ENCODE peak calls at places on chromosomes 16 and 17, in nine cellular contexts. S is Ammon's horn; A is HEK293T; I is BE2C; X is fibroblast of mammary gland; D is T-cell; B is stimulated activated CD8-positive, alpha-beta memory T cell treated with anti-CD3 and anti-CD28 coated beads, Interleukin-12 subunit alpha, Interleukin-12 subunit beta, amount 100 ng/mL, for 1 hour; U is NCI-H1930; W is germinal center. C is an unnamed sample.

GRCh38 chr17:1645207-1646171 is at the start of gene SCARF1:
- DNase-seq in S (peak; percentile 47), A (no peak), I (no peak), X (no peak), D (no peak), B (no peak), U (no peak), W (no peak), C (peak; percentile 80)

GRCh38 chr17:9566067-9566466 is 9.6 kb downstream of the STX8 start:
- DNase-seq in S (peak; percentile 16), A (no peak), I (no peak), X (no peak), D (no peak), B (no peak), U (peak; percentile 17), W (no peak), C (no peak)

GRCh38 chr17:62965149-62965648 is 836 bp upstream of the TANC2 start:
- DNase-seq in S (peak; percentile 5), A (peak; percentile 21), I (no peak), X (peak; percentile 63), D (peak; percentile 39), B (peak; percentile 4), U (no peak), W (no peak), C (no peak)

GRCh38 chr16:4487955-4488481 is 11.8 kb downstream of the HMOX2 start:
- DNase-seq in S (no peak), A (no peak), I (no peak), X (peak; percentile 69), D (no peak), B (no peak), U (no peak), W (no peak), C (no peak)

GRCh38 chr17:64535357-64535756 is 28.6 kb downstream of the CEP95 start:
- DNase-seq in S (no peak), A (no peak), I (no peak), X (no peak), D (no peak), B (no peak), U (no peak), W (no peak), C (no peak)

GRCh38 chr17:69997332-69997731 is 77.7 kb upstream of the KCNJ16 start:
- DNase-seq in S (no peak), A (no peak), I (no peak), X (peak; percentile 22), D (no peak), B (no peak), U (no peak), W (no peak), C (no peak)

GRCh38 chr17:21538615-21539014 is 153.7 kb upstream of the KCNJ18 start:
- DNase-seq in S (no peak), A (no peak), I (no peak), X (no peak), D (no peak), B (no peak), U (no peak), W (no peak), C (no peak)

GRCh38 chr16:85819245-85819644 is 19.8 kb downstream of the COX4I1 start:
- DNase-seq in S (peak; percentile 71), A (peak; percentile 85), I (peak; percentile 86), X (peak; percentile 77), D (peak; percentile 77), B (peak; percentile 70), U (no peak), W (peak; percentile 87), C (peak; percentile 85)

GRCh38 chr16:49684731-49685130 is 171.2 kb downstream of the ZNF423 start:
- DNase-seq in S (no peak), A (no peak), I (no peak), X (no peak), D (no peak), B (no peak), U (no peak), W (no peak), C (no peak)

GRCh38 chr16:59324462-59324861 is 590.3 kb upstream of the GOT2 start:
- DNase-seq in S (no peak), A (no peak), I (no peak), X (no peak), D (no peak), B (no peak), U (no peak), W (no peak), C (no peak)

GRCh38 chr17:37571674-37572073 is 37.5 kb downstream of the SYNRG start:
- DNase-seq in S (no peak), A (no peak), I (no peak), X (no peak), D (no peak), B (no peak), U (no peak), W (no peak), C (no peak)

GRCh38 chr17:21602176-21602575 is 90.1 kb upstream of the KCNJ18 start:
- DNase-seq in S (no peak), A (no peak), I (no peak), X (no peak), D (no peak), B (no peak), U (no peak), W (no peak), C (no peak)

GRCh38 chr17:57391076-57391825 is 134.9 kb downstream of the MSI2 start:
- DNase-seq in S (no peak), A (no peak), I (no peak), X (no peak), D (no peak), B (no peak), U (no peak), W (no peak), C (no peak)

GRCh38 chr16:69595127-69596036 is 29.6 kb downstream of the NFAT5 start:
- DNase-seq in S (no peak), A (no peak), I (no peak), X (peak; percentile 72), D (no peak), B (no peak), U (no peak), W (no peak), C (no peak)

GRCh38 chr17:79799174-79799537 is 2.3 kb upstream of the CBX8 start:
- DNase-seq in S (no peak), A (no peak), I (no peak), X (no peak), D (no peak), B (no peak), U (no peak), W (no peak), C (no peak)

GRCh38 chr17:30236297-30236624 is 764 bp upstream of the SLC6A4 start:
- DNase-seq in S (no peak), A (no peak), I (no peak), X (no peak), D (no peak), B (no peak), U (no peak), W (no peak), C (no peak)

GRCh38 chr16:81513204-81514040 is 68.8 kb downstream of the CMIP start:
- DNase-seq in S (peak; percentile 70), A (no peak), I (no peak), X (peak; percentile 32), D (no peak), B (no peak), U (no peak), W (no peak), C (no peak)

GRCh38 chr17:75252039-75252816 is 9.2 kb downstream of the GGA3 start:
- DNase-seq in S (no peak), A (no peak), I (no peak), X (no peak), D (no peak), B (no peak), U (no peak), W (no peak), C (no peak)

GRCh38 chr16:89195521-89196171 is 4.7 kb downstream of the SLC22A31 start:
- DNase-seq in S (no peak), A (no peak), I (no peak), X (no peak), D (no peak), B (no peak), U (no peak), W (no peak), C (peak; percentile 15)

GRCh38 chr16:27748868-27749546 is 199.1 kb downstream of the KATNIP start:
- DNase-seq in S (peak; percentile 69), A (peak; percentile 67), I (peak; percentile 61), X (peak; percentile 81), D (peak; percentile 5), B (peak; percentile 8), U (peak; percentile 16), W (peak; percentile 76), C (no peak)

GRCh38 chr17:57625957-57626356 is 119.1 kb downstream of the CCDC182 start:
- DNase-seq in S (no peak), A (no peak), I (no peak), X (no peak), D (no peak), B (no peak), U (no peak), W (no peak), C (no peak)

GRCh38 chr16:13780841-13781553 is 139.0 kb upstream of the ERCC4 start:
- DNase-seq in S (no peak), A (no peak), I (no peak), X (no peak), D (no peak), B (no peak), U (no peak), W (no peak), C (no peak)

GRCh38 chr17:72598705-72599104 is 477.9 kb downstream of the SOX9 start:
- DNase-seq in S (no peak), A (no peak), I (no peak), X (no peak), D (no peak), B (no peak), U (no peak), W (no peak), C (no peak)

GRCh38 chr17:40417258-40417608 is 463 bp downstream of the TOP2A start:
- DNase-seq in S (no peak), A (peak; percentile 17), I (peak; percentile 39), X (no peak), D (no peak), B (no peak), U (no peak), W (no peak), C (no peak)

GRCh38 chr16:57062329-57062728 is 30.1 kb upstream of the CPNE2 start:
- DNase-seq in S (no peak), A (no peak), I (peak; percentile 75), X (no peak), D (no peak), B (no peak), U (no peak), W (no peak), C (no peak)

GRCh38 chr16:89958068-89958467 is 9.5 kb downstream of the DEF8 start:
- DNase-seq in S (peak; percentile 29), A (peak; percentile 54), I (peak; percentile 90), X (peak; percentile 39), D (no peak), B (no peak), U (no peak), W (no peak), C (no peak)

GRCh38 chr17:5913641-5914040 is 156.5 kb upstream of the WSCD1 start:
- DNase-seq in S (no peak), A (no peak), I (no peak), X (no peak), D (no peak), B (no peak), U (no peak), W (no peak), C (no peak)

GRCh38 chr17:65027305-65027704 is 29.2 kb downstream of the GNA13 start:
- DNase-seq in S (no peak), A (peak; percentile 50), I (peak; percentile 20), X (peak; percentile 82), D (peak; percentile 33), B (peak; percentile 32), U (no peak), W (peak; percentile 49), C (no peak)

GRCh38 chr16:88815901-88816589 is 4.3 kb upstream of the APRT start:
- DNase-seq in S (no peak), A (no peak), I (peak; percentile 78), X (no peak), D (peak; percentile 38), B (no peak), U (no peak), W (peak; percentile 61), C (peak; percentile 81)

C was measured in pancreas.